ENCODE peak calls at places on chromosomes 3 and 15, in nine cellular contexts. B is H9, O is epithelial cell of esophagus, L is tibial nerve, V is heart left ventricle, K is COR-L47, U is T-helper 1 cell, E is endothelial cell, Y is adrenal gland. H is an unnamed sample.

GRCh38 chr3:242986-243706 is 46.6 kb downstream of the CHL1 start:
- DNase-seq in B (no peak), O (peak; percentile 35), L (no peak), V (no peak), K (peak; percentile 10), U (no peak), E (no peak), Y (no peak), H (no peak)

GRCh38 chr3:55623786-55624185 is 136.7 kb upstream of the WNT5A start:
- DNase-seq in B (no peak), O (peak; percentile 37), L (no peak), V (no peak), K (no peak), U (no peak), E (no peak), Y (no peak), H (no peak)

GRCh38 chr3:105957722-105958121 is 88.9 kb upstream of the CBLB start:
- DNase-seq in B (no peak), O (peak; percentile 88), L (no peak), V (no peak), K (no peak), U (no peak), E (no peak), Y (no peak), H (no peak)

GRCh38 chr3:127815641-127816605 is 6.4 kb downstream of the MGLL start:
- DNase-seq in B (no peak), O (no peak), L (no peak), V (no peak), K (no peak), U (no peak), E (no peak), Y (no peak), H (no peak)

GRCh38 chr3:47298439-47298838 is 15.7 kb downstream of the KLHL18 start:
- DNase-seq in B (no peak), O (no peak), L (no peak), V (no peak), K (no peak), U (no peak), E (no peak), Y (no peak), H (no peak)

GRCh38 chr3:167653750-167654149 is at the start of gene WDR49:
- DNase-seq in B (peak; percentile 49), O (no peak), L (no peak), V (no peak), K (peak; percentile 6), U (no peak), E (no peak), Y (no peak), H (peak; percentile 61)

GRCh38 chr3:99911433-99911832 is 93.8 kb downstream of the CMSS1 start:
- DNase-seq in B (no peak), O (no peak), L (no peak), V (no peak), K (no peak), U (no peak), E (no peak), Y (no peak), H (no peak)

GRCh38 chr3:45273681-45274515 is 47.8 kb upstream of the TMEM158 start:
- DNase-seq in B (no peak), O (peak; percentile 27), L (no peak), V (no peak), K (no peak), U (no peak), E (no peak), Y (no peak), H (no peak)

GRCh38 chr3:135929670-135930069 is 35.9 kb upstream of the PPP2R3A start:
- DNase-seq in B (no peak), O (no peak), L (peak; percentile 30), V (peak; percentile 37), K (no peak), U (no peak), E (no peak), Y (peak; percentile 54), H (no peak)

GRCh38 chr3:112813723-112814171 is 32.9 kb downstream of the CD200R1L start:
- DNase-seq in B (no peak), O (no peak), L (no peak), V (peak; percentile 43), K (no peak), U (no peak), E (no peak), Y (no peak), H (no peak)

GRCh38 chr15:28914046-28914445 is 28.3 kb downstream of the APBA2 start:
- DNase-seq in B (no peak), O (no peak), L (no peak), V (no peak), K (no peak), U (no peak), E (no peak), Y (no peak), H (no peak)

GRCh38 chr15:73936181-73936580 is 9.9 kb downstream of the LOXL1 start:
- DNase-seq in B (no peak), O (peak; percentile 87), L (no peak), V (peak; percentile 51), K (peak; percentile 44), U (no peak), E (no peak), Y (no peak), H (no peak)

GRCh38 chr15:49462242-49462641 is 39.2 kb downstream of the FGF7 start:
- DNase-seq in B (no peak), O (no peak), L (no peak), V (no peak), K (no peak), U (no peak), E (no peak), Y (no peak), H (no peak)

GRCh38 chr3:38002940-38003339 is 12.4 kb downstream of the VILL start:
- DNase-seq in B (no peak), O (no peak), L (no peak), V (peak; percentile 29), K (no peak), U (no peak), E (no peak), Y (no peak), H (no peak)

GRCh38 chr3:170897978-170898377 is 10.5 kb downstream of the EIF5A2 start:
- DNase-seq in B (no peak), O (no peak), L (no peak), V (no peak), K (no peak), U (no peak), E (no peak), Y (no peak), H (no peak)

H was measured in HAP-1.